ENCODE peak calls at places on chromosomes 4 and X, in eight cellular contexts. E is adrenal gland; S is stimulated activated CD8-positive, alpha-beta memory T cell treated with anti-CD3 and anti-CD28 coated beads, Interleukin-15, amount 100 ng/mL, for 24 hours; H is hypothalamus; N is NB4; G is NCI-H774; I is Calu3; F is right lobe of liver. Y is an unnamed sample.

GRCh38 chr4:54540931-54541330 is 116.8 kb upstream of the KIT start:
- DNase-seq in E (no peak), S (no peak), H (no peak), N (no peak), G (no peak), I (no peak), F (no peak), Y (no peak)

GRCh38 chrX:11867610-11868345 is 109.7 kb downstream of the MSL3 start:
- DNase-seq in E (no peak), S (no peak), H (no peak), N (peak; percentile 1), G (no peak), I (no peak), F (no peak), Y (no peak)

GRCh38 chr4:7197910-7198309 is 5.6 kb downstream of the SORCS2 start:
- DNase-seq in E (no peak), S (no peak), H (no peak), N (no peak), G (no peak), I (no peak), F (peak; percentile 3), Y (no peak)

GRCh38 chr4:68070302-68070701 is 59.4 kb downstream of the TMPRSS11F start:
- DNase-seq in E (no peak), S (no peak), H (no peak), N (no peak), G (no peak), I (no peak), F (no peak), Y (no peak)

GRCh38 chrX:104913348-104913747 is 307.1 kb downstream of the TEX13A start:
- DNase-seq in E (no peak), S (no peak), H (no peak), N (peak; percentile 2), G (no peak), I (no peak), F (no peak), Y (peak; percentile 21)

GRCh38 chr4:850323-850945 is 24.5 kb upstream of the CPLX1 start:
- DNase-seq in E (peak; percentile 52), S (no peak), H (no peak), N (no peak), G (no peak), I (no peak), F (peak; percentile 17), Y (no peak)

GRCh38 chrX:139795196-139795595 is 87.2 kb upstream of the MCF2 start:
- DNase-seq in E (no peak), S (no peak), H (no peak), N (no peak), G (no peak), I (no peak), F (no peak), Y (no peak)

GRCh38 chrX:115183980-115184379 is 5.2 kb upstream of the RBMXL3 start:
- DNase-seq in E (no peak), S (no peak), H (no peak), N (no peak), G (no peak), I (no peak), F (no peak), Y (no peak)

GRCh38 chr4:184960505-184960971 is 57.8 kb upstream of the HELT start:
- DNase-seq in E (no peak), S (no peak), H (no peak), N (peak; percentile 15), G (no peak), I (no peak), F (peak; percentile 63), Y (no peak)

GRCh38 chr4:2330119-2331042 is 68.5 kb upstream of the MXD4 start:
- DNase-seq in E (no peak), S (no peak), H (no peak), N (peak; percentile 99), G (no peak), I (peak; percentile 37), F (no peak), Y (peak; percentile 52)

GRCh38 chrX:39174761-39175417 is 373.6 kb downstream of the MID1IP1 start:
- DNase-seq in E (no peak), S (no peak), H (no peak), N (no peak), G (no peak), I (peak; percentile 21), F (no peak), Y (no peak)

GRCh38 chr4:53478671-53479456 is 101.4 kb downstream of the FIP1L1 start:
- DNase-seq in E (peak; percentile 37), S (no peak), H (no peak), N (no peak), G (no peak), I (no peak), F (no peak), Y (peak; percentile 81)

GRCh38 chr4:141575884-141576283 is 60.5 kb upstream of the IL15 start:
- DNase-seq in E (no peak), S (no peak), H (no peak), N (no peak), G (no peak), I (no peak), F (no peak), Y (no peak)

GRCh38 chr4:175891231-175891630 is 79.2 kb upstream of the GPM6A start:
- DNase-seq in E (no peak), S (no peak), H (no peak), N (no peak), G (no peak), I (no peak), F (no peak), Y (no peak)

GRCh38 chrX:640641-641040 is 10.1 kb downstream of the SHOX start:
- DNase-seq in E (no peak), S (no peak), H (no peak), N (no peak), G (no peak), I (no peak), F (no peak), Y (no peak)

GRCh38 chrX:30900227-30900626 is 11.2 kb upstream of the TAB3 start:
- DNase-seq in E (no peak), S (no peak), H (no peak), N (no peak), G (no peak), I (peak; percentile 30), F (no peak), Y (no peak)

GRCh38 chr4:40046311-40046980 is 10.2 kb upstream of the N4BP2 start:
- DNase-seq in E (no peak), S (no peak), H (no peak), N (no peak), G (peak; percentile 57), I (peak; percentile 15), F (peak; percentile 68), Y (peak; percentile 13)

GRCh38 chr4:95217197-95217596 is 331.6 kb downstream of the UNC5C start:
- DNase-seq in E (no peak), S (no peak), H (no peak), N (no peak), G (no peak), I (no peak), F (no peak), Y (no peak)

GRCh38 chr4:102543030-102543505 is 41.9 kb downstream of the NFKB1 start:
- DNase-seq in E (no peak), S (no peak), H (no peak), N (no peak), G (no peak), I (no peak), F (no peak), Y (no peak)

GRCh38 chr4:168587326-168588125 is 90.7 kb downstream of the PALLD start:
- DNase-seq in E (no peak), S (no peak), H (no peak), N (peak; percentile 32), G (no peak), I (peak; percentile 8), F (no peak), Y (peak; percentile 89)

GRCh38 chr4:80967346-80967745 is 63.2 kb upstream of the BMP3 start:
- DNase-seq in E (no peak), S (no peak), H (no peak), N (no peak), G (no peak), I (no peak), F (no peak), Y (no peak)

GRCh38 chrX:111492085-111492484 is 19.4 kb upstream of the SERTM2 start:
- DNase-seq in E (no peak), S (no peak), H (no peak), N (no peak), G (no peak), I (no peak), F (no peak), Y (no peak)

GRCh38 chr4:1327526-1328266 is 19.3 kb upstream of the UVSSA start:
- DNase-seq in E (no peak), S (no peak), H (no peak), N (no peak), G (no peak), I (no peak), F (no peak), Y (no peak)

GRCh38 chr4:176238157-176238608 is 30.8 kb downstream of the ASB5 start:
- DNase-seq in E (no peak), S (no peak), H (no peak), N (no peak), G (no peak), I (no peak), F (no peak), Y (peak; percentile 73)

GRCh38 chr4:99403380-99404194 is 31.6 kb downstream of the ADH7 start:
- DNase-seq in E (no peak), S (no peak), H (no peak), N (no peak), G (no peak), I (no peak), F (no peak), Y (peak; percentile 28)

GRCh38 chr4:101471201-101471600 is 123.9 kb upstream of the PPP3CA start:
- DNase-seq in E (no peak), S (no peak), H (no peak), N (no peak), G (no peak), I (no peak), F (no peak), Y (peak; percentile 15)

GRCh38 chr4:47642985-47643745 is 158.1 kb downstream of the ATP10D start:
- DNase-seq in E (no peak), S (no peak), H (no peak), N (no peak), G (no peak), I (no peak), F (no peak), Y (peak; percentile 97)

GRCh38 chr4:36281384-36282106 is at the start of gene DTHD1:
- DNase-seq in E (no peak), S (no peak), H (no peak), N (no peak), G (no peak), I (peak; percentile 14), F (no peak), Y (no peak)

GRCh38 chrX:357035-357692 is 29.5 kb downstream of the PPP2R3B start:
- DNase-seq in E (no peak), S (no peak), H (no peak), N (no peak), G (no peak), I (no peak), F (no peak), Y (no peak)

GRCh38 chrX:104270916-104271512 is 16.3 kb upstream of the ESX1 start:
- DNase-seq in E (peak; percentile 27), S (no peak), H (no peak), N (peak; percentile 45), G (no peak), I (peak; percentile 58), F (peak; percentile 38), Y (peak; percentile 53)

GRCh38 chrX:150225756-150226155 is 137.4 kb upstream of the MAMLD1 start:
- DNase-seq in E (no peak), S (no peak), H (no peak), N (no peak), G (no peak), I (no peak), F (no peak), Y (no peak)

GRCh38 chr4:3518511-3518880 is 13.7 kb downstream of the LRPAP1 start:
- DNase-seq in E (no peak), S (no peak), H (no peak), N (no peak), G (no peak), I (no peak), F (peak; percentile 18), Y (no peak)

GRCh38 chr4:2723751-2724150 is 32.4 kb downstream of the TNIP2 start:
- DNase-seq in E (no peak), S (no peak), H (no peak), N (no peak), G (no peak), I (no peak), F (no peak), Y (no peak)

GRCh38 chrX:137033774-137034507 is at the start of gene GPR101:
- DNase-seq in E (no peak), S (no peak), H (no peak), N (no peak), G (no peak), I (no peak), F (no peak), Y (no peak)

Y was measured in myocyte.